ENCODE peak calls at places on chromosome 6, in ten cellular contexts. One of them, this sample, is unnamed.

GRCh38 chr6:36969240-36969691 is 14.7 kb downstream of the PI16 start:
- DNase-seq in skeletal muscle cell: no peak
- DNase-seq in NB4: no peak
- DNase-seq in caudate nucleus: no peak
- DNase-seq in H4: no peak
- DNase-seq in astrocyte of the spinal cord: no peak
- DNase-seq in activated T-helper 1 cell treated with Interleukin-2 at 50 U/mL for 16 hours: no peak
- DNase-seq in left lung: peak
- DNase-seq in fibroblast of pulmonary artery: no peak
- DNase-seq in CD8-positive, alpha-beta memory T cell: no peak
- DNase-seq in this sample: no peak

GRCh38 chr6:11172501-11173337 is 59.7 kb downstream of the NEDD9 start:
- DNase-seq in H4: peak
- DNase-seq in NB4: peak
- DNase-seq in fibroblast of pulmonary artery: peak
- DNase-seq in skeletal muscle cell: no peak
- DNase-seq in astrocyte of the spinal cord: peak
- DNase-seq in left lung: peak
- DNase-seq in caudate nucleus: no peak
- DNase-seq in activated T-helper 1 cell treated with Interleukin-2 at 50 U/mL for 16 hours: peak
- DNase-seq in CD8-positive, alpha-beta memory T cell: peak
- DNase-seq in this sample: peak

GRCh38 chr6:108497883-108498282 is 62.8 kb upstream of the FOXO3 start:
- DNase-seq in CD8-positive, alpha-beta memory T cell: no peak
- DNase-seq in H4: peak
- DNase-seq in NB4: peak
- DNase-seq in activated T-helper 1 cell treated with Interleukin-2 at 50 U/mL for 16 hours: no peak
- DNase-seq in skeletal muscle cell: peak
- DNase-seq in astrocyte of the spinal cord: peak
- DNase-seq in caudate nucleus: no peak
- DNase-seq in left lung: no peak
- DNase-seq in fibroblast of pulmonary artery: peak
- DNase-seq in this sample: peak

GRCh38 chr6:34536251-34536958 is 19.7 kb downstream of the SPDEF start:
- DNase-seq in H4: no peak
- DNase-seq in skeletal muscle cell: no peak
- DNase-seq in left lung: no peak
- DNase-seq in astrocyte of the spinal cord: no peak
- DNase-seq in caudate nucleus: peak
- DNase-seq in CD8-positive, alpha-beta memory T cell: no peak
- DNase-seq in NB4: no peak
- DNase-seq in activated T-helper 1 cell treated with Interleukin-2 at 50 U/mL for 16 hours: no peak
- DNase-seq in fibroblast of pulmonary artery: no peak
- DNase-seq in this sample: no peak

GRCh38 chr6:47258724-47259347 is 50.9 kb downstream of the TNFRSF21 start:
- DNase-seq in CD8-positive, alpha-beta memory T cell: no peak
- DNase-seq in NB4: no peak
- DNase-seq in activated T-helper 1 cell treated with Interleukin-2 at 50 U/mL for 16 hours: no peak
- DNase-seq in caudate nucleus: no peak
- DNase-seq in left lung: no peak
- DNase-seq in astrocyte of the spinal cord: no peak
- DNase-seq in H4: no peak
- DNase-seq in fibroblast of pulmonary artery: no peak
- DNase-seq in skeletal muscle cell: no peak
- DNase-seq in this sample: no peak

GRCh38 chr6:6588064-6588923 is at the start of gene LY86:
- DNase-seq in activated T-helper 1 cell treated with Interleukin-2 at 50 U/mL for 16 hours: no peak
- DNase-seq in H4: no peak
- DNase-seq in NB4: peak
- DNase-seq in skeletal muscle cell: no peak
- DNase-seq in CD8-positive, alpha-beta memory T cell: peak
- DNase-seq in fibroblast of pulmonary artery: no peak
- DNase-seq in astrocyte of the spinal cord: no peak
- DNase-seq in caudate nucleus: no peak
- DNase-seq in left lung: peak
- DNase-seq in this sample: no peak

GRCh38 chr6:159302196-159302595 is 133.0 kb downstream of the FNDC1 start:
- DNase-seq in skeletal muscle cell: no peak
- DNase-seq in activated T-helper 1 cell treated with Interleukin-2 at 50 U/mL for 16 hours: no peak
- DNase-seq in NB4: no peak
- DNase-seq in astrocyte of the spinal cord: no peak
- DNase-seq in CD8-positive, alpha-beta memory T cell: no peak
- DNase-seq in left lung: no peak
- DNase-seq in H4: no peak
- DNase-seq in fibroblast of pulmonary artery: no peak
- DNase-seq in caudate nucleus: no peak
- DNase-seq in this sample: no peak

GRCh38 chr6:136403166-136403980 is 113.7 kb upstream of the BCLAF1 start:
- DNase-seq in fibroblast of pulmonary artery: peak
- DNase-seq in left lung: no peak
- DNase-seq in H4: peak
- DNase-seq in astrocyte of the spinal cord: peak
- DNase-seq in activated T-helper 1 cell treated with Interleukin-2 at 50 U/mL for 16 hours: no peak
- DNase-seq in NB4: peak
- DNase-seq in skeletal muscle cell: peak
- DNase-seq in caudate nucleus: no peak
- DNase-seq in CD8-positive, alpha-beta memory T cell: no peak
- DNase-seq in this sample: peak

GRCh38 chr6:4369616-4370015 is 234.2 kb upstream of the ECI2 start:
- DNase-seq in left lung: no peak
- DNase-seq in caudate nucleus: no peak
- DNase-seq in NB4: no peak
- DNase-seq in activated T-helper 1 cell treated with Interleukin-2 at 50 U/mL for 16 hours: no peak
- DNase-seq in skeletal muscle cell: peak
- DNase-seq in CD8-positive, alpha-beta memory T cell: no peak
- DNase-seq in H4: peak
- DNase-seq in astrocyte of the spinal cord: peak
- DNase-seq in fibroblast of pulmonary artery: peak
- DNase-seq in this sample: peak

GRCh38 chr6:7604003-7604402 is 14.0 kb downstream of the SNRNP48 start:
- DNase-seq in astrocyte of the spinal cord: no peak
- DNase-seq in H4: no peak
- DNase-seq in fibroblast of pulmonary artery: no peak
- DNase-seq in skeletal muscle cell: no peak
- DNase-seq in CD8-positive, alpha-beta memory T cell: no peak
- DNase-seq in activated T-helper 1 cell treated with Interleukin-2 at 50 U/mL for 16 hours: no peak
- DNase-seq in caudate nucleus: no peak
- DNase-seq in left lung: no peak
- DNase-seq in NB4: no peak
- DNase-seq in this sample: no peak

GRCh38 chr6:168895102-168895812 is 358.4 kb downstream of the THBS2 start:
- DNase-seq in fibroblast of pulmonary artery: peak
- DNase-seq in caudate nucleus: peak
- DNase-seq in activated T-helper 1 cell treated with Interleukin-2 at 50 U/mL for 16 hours: peak
- DNase-seq in astrocyte of the spinal cord: peak
- DNase-seq in left lung: peak
- DNase-seq in NB4: peak
- DNase-seq in H4: peak
- DNase-seq in CD8-positive, alpha-beta memory T cell: peak
- DNase-seq in skeletal muscle cell: no peak
- DNase-seq in this sample: peak

GRCh38 chr6:135212020-135212806 is 31.1 kb downstream of the MYB start:
- DNase-seq in NB4: no peak
- DNase-seq in H4: peak
- DNase-seq in caudate nucleus: no peak
- DNase-seq in left lung: no peak
- DNase-seq in skeletal muscle cell: peak
- DNase-seq in CD8-positive, alpha-beta memory T cell: no peak
- DNase-seq in fibroblast of pulmonary artery: peak
- DNase-seq in activated T-helper 1 cell treated with Interleukin-2 at 50 U/mL for 16 hours: no peak
- DNase-seq in astrocyte of the spinal cord: peak
- DNase-seq in this sample: no peak

GRCh38 chr6:20723236-20723635 is 189.0 kb downstream of the CDKAL1 start:
- DNase-seq in astrocyte of the spinal cord: no peak
- DNase-seq in caudate nucleus: no peak
- DNase-seq in NB4: no peak
- DNase-seq in CD8-positive, alpha-beta memory T cell: no peak
- DNase-seq in skeletal muscle cell: no peak
- DNase-seq in fibroblast of pulmonary artery: no peak
- DNase-seq in activated T-helper 1 cell treated with Interleukin-2 at 50 U/mL for 16 hours: no peak
- DNase-seq in H4: no peak
- DNase-seq in left lung: no peak
- DNase-seq in this sample: no peak

GRCh38 chr6:170290306-170291128 is at the start of gene DLL1:
- DNase-seq in CD8-positive, alpha-beta memory T cell: no peak
- DNase-seq in activated T-helper 1 cell treated with Interleukin-2 at 50 U/mL for 16 hours: no peak
- DNase-seq in skeletal muscle cell: no peak
- DNase-seq in caudate nucleus: peak
- DNase-seq in astrocyte of the spinal cord: peak
- DNase-seq in NB4: peak
- DNase-seq in H4: no peak
- DNase-seq in fibroblast of pulmonary artery: peak
- DNase-seq in left lung: no peak
- DNase-seq in this sample: peak

GRCh38 chr6:98844244-98845161 is 10.1 kb downstream of the POU3F2 start:
- DNase-seq in activated T-helper 1 cell treated with Interleukin-2 at 50 U/mL for 16 hours: no peak
- DNase-seq in astrocyte of the spinal cord: no peak
- DNase-seq in NB4: no peak
- DNase-seq in H4: no peak
- DNase-seq in skeletal muscle cell: no peak
- DNase-seq in left lung: no peak
- DNase-seq in CD8-positive, alpha-beta memory T cell: no peak
- DNase-seq in fibroblast of pulmonary artery: no peak
- DNase-seq in caudate nucleus: no peak
- DNase-seq in this sample: no peak

GRCh38 chr6:445571-446417 is 54.2 kb downstream of the IRF4 start:
- DNase-seq in skeletal muscle cell: no peak
- DNase-seq in astrocyte of the spinal cord: no peak
- DNase-seq in activated T-helper 1 cell treated with Interleukin-2 at 50 U/mL for 16 hours: no peak
- DNase-seq in fibroblast of pulmonary artery: no peak
- DNase-seq in left lung: no peak
- DNase-seq in NB4: no peak
- DNase-seq in CD8-positive, alpha-beta memory T cell: no peak
- DNase-seq in caudate nucleus: no peak
- DNase-seq in H4: no peak
- DNase-seq in this sample: no peak

GRCh38 chr6:38720295-38720694 is 5.2 kb downstream of the DNAH8 start:
- DNase-seq in CD8-positive, alpha-beta memory T cell: no peak
- DNase-seq in caudate nucleus: no peak
- DNase-seq in left lung: no peak
- DNase-seq in NB4: no peak
- DNase-seq in skeletal muscle cell: no peak
- DNase-seq in H4: peak
- DNase-seq in astrocyte of the spinal cord: no peak
- DNase-seq in fibroblast of pulmonary artery: peak
- DNase-seq in activated T-helper 1 cell treated with Interleukin-2 at 50 U/mL for 16 hours: no peak
- DNase-seq in this sample: peak

GRCh38 chr6:132404736-132405135 is 3.5 kb upstream of the MOXD1 start:
- DNase-seq in fibroblast of pulmonary artery: no peak
- DNase-seq in H4: no peak
- DNase-seq in astrocyte of the spinal cord: peak
- DNase-seq in activated T-helper 1 cell treated with Interleukin-2 at 50 U/mL for 16 hours: no peak
- DNase-seq in caudate nucleus: no peak
- DNase-seq in CD8-positive, alpha-beta memory T cell: no peak
- DNase-seq in left lung: no peak
- DNase-seq in NB4: no peak
- DNase-seq in skeletal muscle cell: no peak
- DNase-seq in this sample: no peak

GRCh38 chr6:126716826-126717514 is 377.1 kb downstream of the CENPW start:
- DNase-seq in astrocyte of the spinal cord: no peak
- DNase-seq in CD8-positive, alpha-beta memory T cell: no peak
- DNase-seq in fibroblast of pulmonary artery: no peak
- DNase-seq in left lung: no peak
- DNase-seq in skeletal muscle cell: no peak
- DNase-seq in caudate nucleus: no peak
- DNase-seq in H4: peak
- DNase-seq in NB4: no peak
- DNase-seq in activated T-helper 1 cell treated with Interleukin-2 at 50 U/mL for 16 hours: no peak
- DNase-seq in this sample: no peak

GRCh38 chr6:56072856-56073255 is 174.5 kb downstream of the COL21A1 start:
- DNase-seq in astrocyte of the spinal cord: peak
- DNase-seq in caudate nucleus: no peak
- DNase-seq in skeletal muscle cell: peak
- DNase-seq in activated T-helper 1 cell treated with Interleukin-2 at 50 U/mL for 16 hours: no peak
- DNase-seq in H4: peak
- DNase-seq in NB4: no peak
- DNase-seq in left lung: no peak
- DNase-seq in CD8-positive, alpha-beta memory T cell: no peak
- DNase-seq in fibroblast of pulmonary artery: peak
- DNase-seq in this sample: no peak

GRCh38 chr6:95877480-95877879 is 138.3 kb upstream of the FUT9 start:
- DNase-seq in left lung: no peak
- DNase-seq in fibroblast of pulmonary artery: no peak
- DNase-seq in activated T-helper 1 cell treated with Interleukin-2 at 50 U/mL for 16 hours: no peak
- DNase-seq in skeletal muscle cell: no peak
- DNase-seq in CD8-positive, alpha-beta memory T cell: no peak
- DNase-seq in H4: no peak
- DNase-seq in NB4: no peak
- DNase-seq in caudate nucleus: no peak
- DNase-seq in astrocyte of the spinal cord: no peak
- DNase-seq in this sample: no peak

GRCh38 chr6:110528051-110528929 is 51.9 kb upstream of the SLC22A16 start:
- DNase-seq in astrocyte of the spinal cord: peak
- DNase-seq in activated T-helper 1 cell treated with Interleukin-2 at 50 U/mL for 16 hours: peak
- DNase-seq in caudate nucleus: no peak
- DNase-seq in CD8-positive, alpha-beta memory T cell: peak
- DNase-seq in H4: peak
- DNase-seq in NB4: peak
- DNase-seq in fibroblast of pulmonary artery: peak
- DNase-seq in skeletal muscle cell: peak
- DNase-seq in left lung: no peak
- DNase-seq in this sample: peak

GRCh38 chr6:116409756-116410155 is 39.0 kb downstream of the DSE start:
- DNase-seq in caudate nucleus: no peak
- DNase-seq in CD8-positive, alpha-beta memory T cell: no peak
- DNase-seq in left lung: no peak
- DNase-seq in astrocyte of the spinal cord: no peak
- DNase-seq in H4: no peak
- DNase-seq in skeletal muscle cell: no peak
- DNase-seq in NB4: peak
- DNase-seq in fibroblast of pulmonary artery: no peak
- DNase-seq in activated T-helper 1 cell treated with Interleukin-2 at 50 U/mL for 16 hours: no peak
- DNase-seq in this sample: no peak

GRCh38 chr6:37038297-37039198 is 33.1 kb downstream of the FGD2 start:
- DNase-seq in CD8-positive, alpha-beta memory T cell: no peak
- DNase-seq in activated T-helper 1 cell treated with Interleukin-2 at 50 U/mL for 16 hours: no peak
- DNase-seq in astrocyte of the spinal cord: peak
- DNase-seq in fibroblast of pulmonary artery: peak
- DNase-seq in left lung: peak
- DNase-seq in H4: no peak
- DNase-seq in skeletal muscle cell: peak
- DNase-seq in caudate nucleus: no peak
- DNase-seq in NB4: no peak
- DNase-seq in this sample: no peak

GRCh38 chr6:123332070-123332469 is 304.7 kb downstream of the TRDN start:
- DNase-seq in skeletal muscle cell: no peak
- DNase-seq in astrocyte of the spinal cord: no peak
- DNase-seq in H4: no peak
- DNase-seq in activated T-helper 1 cell treated with Interleukin-2 at 50 U/mL for 16 hours: no peak
- DNase-seq in left lung: no peak
- DNase-seq in CD8-positive, alpha-beta memory T cell: no peak
- DNase-seq in fibroblast of pulmonary artery: no peak
- DNase-seq in caudate nucleus: no peak
- DNase-seq in NB4: no peak
- DNase-seq in this sample: no peak

GRCh38 chr6:119002069-119002468 is 67.1 kb upstream of the MCM9 start:
- DNase-seq in left lung: no peak
- DNase-seq in astrocyte of the spinal cord: no peak
- DNase-seq in activated T-helper 1 cell treated with Interleukin-2 at 50 U/mL for 16 hours: no peak
- DNase-seq in fibroblast of pulmonary artery: no peak
- DNase-seq in H4: no peak
- DNase-seq in NB4: no peak
- DNase-seq in caudate nucleus: no peak
- DNase-seq in CD8-positive, alpha-beta memory T cell: no peak
- DNase-seq in skeletal muscle cell: no peak
- DNase-seq in this sample: no peak

GRCh38 chr6:161228911-161229591 is 44.8 kb downstream of the AGPAT4 start:
- DNase-seq in NB4: peak
- DNase-seq in astrocyte of the spinal cord: peak
- DNase-seq in activated T-helper 1 cell treated with Interleukin-2 at 50 U/mL for 16 hours: no peak
- DNase-seq in fibroblast of pulmonary artery: peak
- DNase-seq in CD8-positive, alpha-beta memory T cell: no peak
- DNase-seq in skeletal muscle cell: peak
- DNase-seq in caudate nucleus: no peak
- DNase-seq in H4: peak
- DNase-seq in left lung: no peak
- DNase-seq in this sample: peak

GRCh38 chr6:142833054-142833453 is 111.9 kb downstream of the HIVEP2 start:
- DNase-seq in skeletal muscle cell: peak
- DNase-seq in caudate nucleus: no peak
- DNase-seq in left lung: no peak
- DNase-seq in fibroblast of pulmonary artery: peak
- DNase-seq in NB4: peak
- DNase-seq in H4: peak
- DNase-seq in activated T-helper 1 cell treated with Interleukin-2 at 50 U/mL for 16 hours: no peak
- DNase-seq in CD8-positive, alpha-beta memory T cell: no peak
- DNase-seq in astrocyte of the spinal cord: peak
- DNase-seq in this sample: peak

This sample was measured in endothelial cell of umbilical vein.